ENCODE peak calls at places on chromosomes 3 and 15, in nine cellular contexts. M, J, F, C, B, V, S, A and L are unnamed samples.

GRCh38 chr3:147582642-147583041 is 173.5 kb downstream of the ZIC1 start:
- DNase-seq in M (no peak), J (no peak), F (no peak), C (no peak), B (no peak), V (no peak), S (no peak), A (no peak), L (no peak)

GRCh38 chr3:151869186-151869585 is 4.3 kb upstream of the SUCNR1 start:
- DNase-seq in M (no peak), J (no peak), F (no peak), C (no peak), B (no peak), V (no peak), S (no peak), A (no peak), L (no peak)

GRCh38 chr3:183515968-183516851 is 39.3 kb downstream of the KLHL6 start:
- DNase-seq in M (peak), J (peak), F (no peak), C (no peak), B (no peak), V (no peak), S (no peak), A (no peak), L (peak)

GRCh38 chr3:189766416-189766815 is 135.2 kb downstream of the TP63 start:
- DNase-seq in M (no peak), J (no peak), F (no peak), C (no peak), B (no peak), V (no peak), S (no peak), A (no peak), L (no peak)

GRCh38 chr3:138803006-138803653 is 31.6 kb downstream of the PIK3CB start:
- DNase-seq in M (no peak), J (no peak), F (no peak), C (no peak), B (no peak), V (no peak), S (no peak), A (no peak), L (no peak)

GRCh38 chr3:13414040-13414729 is 5.9 kb downstream of the NUP210 start:
- DNase-seq in M (peak), J (peak), F (peak), C (peak), B (no peak), V (no peak), S (no peak), A (no peak), L (peak)

GRCh38 chr3:42649783-42650182 is 3.7 kb upstream of the ZBTB47 start:
- DNase-seq in M (no peak), J (no peak), F (no peak), C (no peak), B (no peak), V (no peak), S (no peak), A (no peak), L (no peak)

GRCh38 chr3:155418426-155418825 is 124.9 kb upstream of the STRIT1 start:
- DNase-seq in M (no peak), J (no peak), F (no peak), C (no peak), B (no peak), V (no peak), S (no peak), A (no peak), L (no peak)

GRCh38 chr15:47542312-47543094 is 174.8 kb upstream of the SEMA6D start:
- DNase-seq in M (no peak), J (no peak), F (no peak), C (no peak), B (no peak), V (no peak), S (no peak), A (no peak), L (no peak)

GRCh38 chr3:116863842-116864626 is 154.5 kb downstream of the TUSC7 start:
- DNase-seq in M (no peak), J (no peak), F (no peak), C (no peak), B (peak), V (peak), S (no peak), A (peak), L (peak)

GRCh38 chr3:18027161-18027939 is 284.9 kb upstream of the TBC1D5 start:
- DNase-seq in M (no peak), J (no peak), F (no peak), C (no peak), B (no peak), V (no peak), S (no peak), A (no peak), L (no peak)

GRCh38 chr3:128488995-128489859 is 3.8 kb downstream of the GATA2 start:
- DNase-seq in M (peak), J (no peak), F (no peak), C (no peak), B (peak), V (peak), S (peak), A (peak), L (no peak)

DNA sequence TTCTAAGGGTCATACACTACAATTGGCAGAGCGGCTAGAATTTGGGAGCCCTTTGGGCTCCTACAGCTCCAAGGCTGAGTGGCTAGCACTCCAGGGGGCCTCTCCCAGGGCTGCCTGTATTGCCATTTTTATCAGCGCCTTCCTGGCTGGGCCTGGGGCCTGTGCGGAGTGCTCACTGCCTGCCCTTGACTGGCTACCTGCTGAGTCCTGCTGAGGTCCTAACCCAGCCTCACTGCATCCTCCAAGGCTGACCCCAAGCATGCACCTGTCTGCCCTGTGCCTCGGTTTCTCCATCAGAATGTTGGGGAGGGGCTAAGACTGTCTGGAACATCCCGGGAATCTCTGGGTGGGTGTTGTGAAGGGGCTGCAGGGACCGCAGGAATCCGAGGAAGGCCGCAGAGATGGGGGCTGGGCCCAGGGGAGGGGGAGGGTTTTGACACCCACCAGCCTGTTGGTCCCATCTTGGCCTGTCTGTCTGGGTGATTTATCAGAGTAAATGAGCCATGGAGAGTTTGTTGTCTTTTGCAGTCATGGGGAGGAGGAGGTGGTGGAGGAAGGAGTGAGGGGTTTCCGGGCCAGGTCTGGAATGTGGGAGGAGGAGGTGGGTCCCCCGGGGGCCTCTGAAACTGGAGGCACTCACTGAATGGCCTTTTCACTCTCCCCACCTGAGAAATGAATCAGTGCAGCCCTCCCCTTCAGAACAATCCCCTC is 11.3 kb downstream of the SEMA3F start:
- DNase-seq in M (no peak), J (no peak), F (no peak), C (no peak), B (no peak), V (no peak), S (no peak), A (no peak), L (no peak)
- H3K27ac ChIP-seq in M (no peak), J (no peak), F (peak), C (peak), B (no peak), V (no peak), S (no peak), A (no peak), L (no peak)

DNA sequence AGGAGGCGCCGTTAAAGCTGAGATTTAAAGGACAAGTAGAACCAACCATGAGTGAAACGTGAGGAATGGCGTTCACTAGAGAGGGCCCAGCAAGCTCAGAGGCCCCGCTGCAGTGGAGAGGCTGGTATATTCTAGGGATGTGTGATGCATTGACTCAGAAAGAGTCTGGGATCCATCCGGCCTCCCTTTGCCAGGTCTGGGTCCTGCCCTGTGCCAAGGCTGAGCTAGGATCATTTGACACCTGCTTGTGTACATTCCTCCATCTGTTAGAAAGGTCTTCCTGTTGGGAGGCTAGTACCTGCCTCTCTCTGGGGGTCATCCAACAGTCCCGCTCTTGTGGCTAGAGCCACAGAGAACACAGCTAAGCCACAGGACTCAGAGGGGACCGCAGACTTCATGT is 28.4 kb downstream of the CA12 start:
- DNase-seq in M (no peak), J (no peak), F (no peak), C (no peak), B (no peak), V (no peak), S (no peak), A (no peak), L (no peak)
- H3K27ac ChIP-seq in M (no peak), J (no peak), F (no peak), C (no peak), B (peak), V (no peak), S (no peak), A (no peak), L (no peak)

GRCh38 chr3:30606301-30607031 is at the start of gene TGFBR2:
- DNase-seq in M (peak), J (peak), F (peak), C (peak), B (peak), V (peak), S (peak), A (peak), L (peak)
- H3K27ac ChIP-seq in M (peak), J (peak), F (peak), C (peak), B (peak), V (no peak), S (peak), A (peak), L (peak)

GRCh38 chr3:196189608-196190347 is 21.4 kb downstream of the ZDHHC19 start:
- DNase-seq in M (no peak), J (no peak), F (no peak), C (no peak), B (no peak), V (no peak), S (no peak), A (no peak), L (no peak)
- H3K27ac ChIP-seq in M (no peak), J (no peak), F (no peak), C (no peak), B (no peak), V (no peak), S (no peak), A (no peak), L (no peak)

GRCh38 chr3:101070260-101071121 is 77.3 kb upstream of the ABI3BP start:
- DNase-seq in M (peak), J (peak), F (no peak), C (peak), B (peak), V (peak), S (peak), A (peak), L (peak)
- H3K27ac ChIP-seq in M (no peak), J (no peak), F (peak), C (no peak), B (no peak), V (no peak), S (no peak), A (no peak), L (no peak)

DNA sequence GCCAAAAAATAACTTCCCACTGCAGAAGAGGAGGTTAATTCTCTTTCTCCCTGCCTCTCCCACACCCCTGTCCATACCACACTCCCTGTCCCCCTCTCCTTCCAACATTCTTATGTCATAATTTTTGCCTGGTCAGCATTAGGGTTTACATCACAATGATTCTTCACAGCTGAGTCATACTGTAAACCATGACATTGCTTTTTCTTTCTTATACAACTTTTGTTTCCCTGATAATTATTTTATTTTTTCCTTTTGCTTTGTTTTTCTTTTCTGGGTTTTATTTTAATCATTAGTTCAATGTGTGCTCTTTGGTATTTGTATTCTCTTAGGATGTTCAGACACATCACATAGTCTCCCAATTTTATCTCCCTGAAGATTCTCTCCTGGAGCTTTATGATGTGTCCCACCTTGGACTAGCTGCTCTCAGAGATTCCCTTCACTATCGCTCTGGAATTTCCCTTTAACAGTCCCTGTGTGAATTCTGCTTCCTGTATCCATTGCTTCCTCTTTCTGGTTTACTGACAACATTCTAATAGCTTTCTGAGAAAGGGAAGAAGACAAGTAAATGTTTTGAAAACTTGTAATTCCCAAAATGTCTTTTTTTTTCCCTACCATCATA is 70.7 kb downstream of the SOX2 start:
- DNase-seq in M (no peak), J (no peak), F (no peak), C (no peak), B (no peak), V (no peak), S (no peak), A (peak), L (no peak)
- H3K27ac ChIP-seq in M (no peak), J (no peak), F (no peak), C (no peak), B (no peak), V (no peak), S (no peak), A (peak), L (no peak)

DNA sequence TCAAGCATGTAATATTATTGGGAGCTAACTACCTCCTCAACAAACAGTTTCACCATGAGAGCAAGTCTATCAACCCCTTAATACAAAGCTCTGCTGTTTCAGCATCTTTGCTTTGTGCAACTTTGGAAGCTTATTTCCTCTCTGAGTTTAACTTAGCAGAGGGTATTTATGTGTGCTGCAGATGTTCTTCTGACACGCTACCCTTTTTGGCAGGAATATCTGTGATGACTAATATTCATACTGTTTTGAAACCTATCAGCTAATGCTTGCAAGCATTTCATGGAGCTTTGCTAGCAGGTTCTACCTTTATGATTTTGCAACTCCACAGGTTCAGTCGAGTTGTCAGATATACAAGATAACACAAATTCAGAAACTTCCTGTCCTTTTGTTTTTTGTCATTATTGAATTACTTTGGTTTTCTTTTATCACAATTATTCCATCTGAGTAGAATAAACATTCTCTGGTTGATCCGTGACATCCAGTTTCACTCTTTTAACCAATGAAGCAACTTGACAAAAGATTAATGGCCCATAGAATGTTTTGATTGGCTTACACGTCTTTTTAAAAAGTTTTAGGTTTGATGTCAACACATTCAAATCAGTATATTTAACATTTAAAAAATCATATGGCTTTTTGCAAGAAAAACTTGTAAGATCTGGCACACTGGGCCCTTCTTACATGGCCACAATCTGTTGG is 1.7 kb upstream of the SLC9A9 start:
- DNase-seq in M (peak), J (no peak), F (no peak), C (no peak), B (no peak), V (no peak), S (no peak), A (peak), L (no peak)
- H3K27ac ChIP-seq in M (no peak), J (no peak), F (no peak), C (no peak), B (no peak), V (no peak), S (no peak), A (no peak), L (no peak)

DNA sequence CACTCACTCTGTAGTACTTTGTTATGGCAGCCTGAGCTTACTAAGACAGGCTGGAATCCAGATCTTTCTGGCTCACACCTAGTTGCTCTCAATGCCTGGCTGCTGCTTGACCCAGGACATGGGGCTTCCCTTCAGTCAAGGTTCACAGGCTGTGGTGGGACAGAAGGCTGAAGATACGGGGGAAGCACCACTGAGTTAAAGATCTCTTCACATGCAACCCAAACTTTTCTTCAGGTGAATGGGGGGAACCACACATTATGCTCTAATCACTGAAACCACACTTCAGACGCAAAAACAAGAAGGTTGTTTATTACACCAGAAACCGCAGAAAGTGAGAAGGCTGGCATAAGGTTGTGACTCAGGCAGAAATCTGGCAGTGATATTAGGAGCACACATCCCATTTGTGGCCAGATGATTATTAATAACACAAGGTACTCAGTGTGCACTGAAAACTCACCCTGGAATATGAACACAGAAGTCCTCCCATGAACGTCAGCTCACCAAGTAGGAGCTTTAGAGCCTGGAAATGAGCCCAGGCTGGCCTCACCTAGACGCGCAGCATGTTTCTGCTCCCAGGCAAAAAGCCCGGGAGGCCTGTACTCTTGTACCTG is 230.5 kb upstream of the CHRNA7 start:
- DNase-seq in M (no peak), J (no peak), F (no peak), C (no peak), B (no peak), V (no peak), S (no peak), A (no peak), L (no peak)
- H3K27ac ChIP-seq in M (no peak), J (no peak), F (no peak), C (no peak), B (no peak), V (no peak), S (no peak), A (no peak), L (no peak)